ENCODE peak calls at places on chromosome 16, in seven cellular contexts. One of them, this sample, is unnamed.

GRCh38 chr16:43294-43693 is 10.1 kb downstream of the POLR3K start:
- DNase-seq in tibial nerve: no peak
- DNase-seq in choroid plexus epithelial cell: no peak
- DNase-seq in mammary epithelial cell: no peak
- DNase-seq in HCT116: no peak
- DNase-seq in fibroblast of lung: no peak
- DNase-seq in astrocyte of the spinal cord: no peak
- DNase-seq in this sample: no peak

GRCh38 chr16:1820096-1820972 is 6.3 kb downstream of the HAGH start:
- DNase-seq in choroid plexus epithelial cell: no peak
- DNase-seq in mammary epithelial cell: no peak
- DNase-seq in HCT116: no peak
- DNase-seq in tibial nerve: no peak
- DNase-seq in fibroblast of lung: no peak
- DNase-seq in astrocyte of the spinal cord: no peak
- DNase-seq in this sample: no peak

GRCh38 chr16:71441348-71441781 is 489 bp downstream of the TLE7 start:
- DNase-seq in astrocyte of the spinal cord: no peak
- DNase-seq in mammary epithelial cell: no peak
- DNase-seq in choroid plexus epithelial cell: no peak
- DNase-seq in fibroblast of lung: no peak
- DNase-seq in tibial nerve: no peak
- DNase-seq in HCT116: no peak
- DNase-seq in this sample: no peak

GRCh38 chr16:7236824-7237410 is 95.7 kb upstream of the RBFOX1 start:
- DNase-seq in fibroblast of lung: no peak
- DNase-seq in HCT116: no peak
- DNase-seq in mammary epithelial cell: no peak
- DNase-seq in choroid plexus epithelial cell: no peak
- DNase-seq in astrocyte of the spinal cord: no peak
- DNase-seq in tibial nerve: no peak
- DNase-seq in this sample: no peak

GRCh38 chr16:68356249-68356918 is 45.6 kb downstream of the PRMT7 start:
- DNase-seq in fibroblast of lung: no peak
- DNase-seq in HCT116: no peak
- DNase-seq in choroid plexus epithelial cell: peak
- DNase-seq in tibial nerve: no peak
- DNase-seq in mammary epithelial cell: no peak
- DNase-seq in astrocyte of the spinal cord: peak
- DNase-seq in this sample: no peak

GRCh38 chr16:49036126-49036525 is 245.5 kb downstream of the CBLN1 start:
- DNase-seq in HCT116: no peak
- DNase-seq in mammary epithelial cell: no peak
- DNase-seq in tibial nerve: no peak
- DNase-seq in astrocyte of the spinal cord: no peak
- DNase-seq in fibroblast of lung: no peak
- DNase-seq in choroid plexus epithelial cell: no peak
- DNase-seq in this sample: no peak

GRCh38 chr16:70380919-70381603 is 34.4 kb downstream of the DDX19A start:
- DNase-seq in fibroblast of lung: peak
- DNase-seq in choroid plexus epithelial cell: peak
- DNase-seq in astrocyte of the spinal cord: peak
- DNase-seq in mammary epithelial cell: peak
- DNase-seq in tibial nerve: peak
- DNase-seq in HCT116: peak
- DNase-seq in this sample: peak

GRCh38 chr16:65180986-65181710 is 59.3 kb upstream of the CDH11 start:
- DNase-seq in choroid plexus epithelial cell: peak
- DNase-seq in mammary epithelial cell: no peak
- DNase-seq in astrocyte of the spinal cord: no peak
- DNase-seq in fibroblast of lung: no peak
- DNase-seq in HCT116: no peak
- DNase-seq in tibial nerve: no peak
- DNase-seq in this sample: no peak

GRCh38 chr16:88810166-88810867 is 1.4 kb downstream of the APRT start:
- DNase-seq in HCT116: no peak
- DNase-seq in astrocyte of the spinal cord: no peak
- DNase-seq in tibial nerve: no peak
- DNase-seq in mammary epithelial cell: peak
- DNase-seq in fibroblast of lung: no peak
- DNase-seq in choroid plexus epithelial cell: no peak
- DNase-seq in this sample: peak

GRCh38 chr16:23521965-23522364 is 11.7 kb upstream of the GGA2 start:
- DNase-seq in mammary epithelial cell: no peak
- DNase-seq in choroid plexus epithelial cell: no peak
- DNase-seq in HCT116: no peak
- DNase-seq in tibial nerve: no peak
- DNase-seq in astrocyte of the spinal cord: no peak
- DNase-seq in fibroblast of lung: no peak
- DNase-seq in this sample: no peak
- H3K4me3 ChIP-seq in mammary epithelial cell: no peak
- H3K4me3 ChIP-seq in choroid plexus epithelial cell: no peak
- H3K4me3 ChIP-seq in HCT116: no peak
- H3K4me3 ChIP-seq in tibial nerve: no peak
- H3K4me3 ChIP-seq in astrocyte of the spinal cord: no peak
- H3K4me3 ChIP-seq in fibroblast of lung: no peak
- H3K4me3 ChIP-seq in this sample: no peak

GRCh38 chr16:29862884-29863668 is at the start of gene CDIPT:
- DNase-seq in fibroblast of lung: peak
- DNase-seq in tibial nerve: peak
- DNase-seq in HCT116: peak
- DNase-seq in astrocyte of the spinal cord: peak
- DNase-seq in mammary epithelial cell: peak
- DNase-seq in choroid plexus epithelial cell: peak
- DNase-seq in this sample: peak

GRCh38 chr16:29863669-29863984 is 601 bp upstream of the CDIPT start:
- DNase-seq in tibial nerve: no peak
- DNase-seq in HCT116: no peak
- DNase-seq in fibroblast of lung: no peak
- DNase-seq in astrocyte of the spinal cord: no peak
- DNase-seq in mammary epithelial cell: no peak
- DNase-seq in choroid plexus epithelial cell: no peak
- DNase-seq in this sample: no peak

GRCh38 chr16:29864205-29864604 is 1.2 kb upstream of the CDIPT start:
- DNase-seq in fibroblast of lung: no peak
- DNase-seq in choroid plexus epithelial cell: no peak
- DNase-seq in tibial nerve: no peak
- DNase-seq in mammary epithelial cell: no peak
- DNase-seq in astrocyte of the spinal cord: no peak
- DNase-seq in HCT116: no peak
- DNase-seq in this sample: no peak

GRCh38 chr16:29860218-29860617 is 2.8 kb downstream of the CDIPT start:
- DNase-seq in HCT116: no peak
- DNase-seq in mammary epithelial cell: no peak
- DNase-seq in astrocyte of the spinal cord: no peak
- DNase-seq in choroid plexus epithelial cell: no peak
- DNase-seq in fibroblast of lung: no peak
- DNase-seq in tibial nerve: no peak
- DNase-seq in this sample: no peak

DNA sequence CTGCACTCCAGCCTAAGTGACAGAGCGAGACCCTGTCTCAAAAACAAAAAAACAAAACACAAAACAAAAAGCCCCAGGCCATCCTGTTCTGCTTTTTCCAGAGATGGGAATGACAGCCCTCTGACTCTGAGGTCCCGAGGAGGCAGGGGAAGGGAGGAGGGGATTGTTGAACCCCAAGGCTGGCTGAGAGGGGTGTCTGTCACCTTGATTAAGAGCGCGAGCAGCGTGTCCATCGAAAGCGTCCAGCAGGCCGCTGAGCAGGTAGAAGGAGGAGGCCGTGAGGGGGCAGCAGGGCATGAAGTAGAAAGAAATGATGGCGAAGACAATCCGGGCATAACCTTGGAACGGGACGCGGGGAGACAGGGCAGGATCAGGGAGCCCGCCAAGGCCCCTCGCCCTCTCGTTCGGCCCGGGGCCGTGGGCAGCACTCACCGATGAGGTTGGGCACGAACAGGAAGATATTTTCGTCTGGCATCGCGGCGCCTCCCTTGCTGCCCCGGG is 593 bp downstream of the CDIPT start:
- DNase-seq in tibial nerve: no peak
- DNase-seq in mammary epithelial cell: peak
- DNase-seq in astrocyte of the spinal cord: no peak
- DNase-seq in HCT116: no peak
- DNase-seq in choroid plexus epithelial cell: peak
- DNase-seq in fibroblast of lung: no peak
- DNase-seq in this sample: peak
- TF ChIP-seq CTCF in tibial nerve: no peak
- TF ChIP-seq CTCF in mammary epithelial cell: no peak
- TF ChIP-seq CTCF in astrocyte of the spinal cord: peak
- TF ChIP-seq CTCF in HCT116: no peak
- TF ChIP-seq CTCF in choroid plexus epithelial cell: peak
- TF ChIP-seq CTCF in fibroblast of lung: peak
- TF ChIP-seq CTCF in this sample: peak

DNA sequence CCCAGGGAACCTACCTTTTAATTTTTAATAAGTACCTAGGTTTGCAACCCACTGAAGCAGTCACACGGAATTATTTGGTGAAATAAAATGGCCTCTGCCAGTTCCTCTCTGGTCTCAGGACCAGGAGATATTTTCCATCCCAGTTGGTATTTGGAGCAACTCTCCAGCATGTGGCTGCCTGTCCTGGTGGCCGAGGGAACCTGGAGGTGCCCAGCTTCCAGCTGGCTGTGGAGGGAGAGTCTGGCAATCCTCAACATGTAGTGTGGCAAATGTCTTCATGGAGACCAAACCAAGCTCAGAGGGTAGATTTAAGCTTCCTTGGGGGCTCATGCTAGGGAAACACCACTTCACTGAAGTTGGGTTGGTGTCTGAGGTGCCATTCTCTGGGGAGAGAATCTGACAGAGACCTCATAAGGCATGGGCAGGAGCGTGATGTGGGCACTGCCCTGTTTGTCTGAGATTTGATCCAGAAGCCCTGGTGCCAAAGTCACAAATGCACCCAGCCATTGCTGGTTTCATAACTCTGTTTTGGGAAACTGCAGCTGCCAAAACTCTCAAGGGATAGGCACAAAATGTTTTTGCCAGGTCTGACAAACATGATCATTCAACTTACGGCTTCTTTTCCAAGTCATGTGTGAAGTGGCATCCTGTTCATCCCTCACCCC is 2.8 kb downstream of the MT1X start:
- DNase-seq in HCT116: no peak
- DNase-seq in mammary epithelial cell: no peak
- DNase-seq in tibial nerve: no peak
- DNase-seq in choroid plexus epithelial cell: no peak
- DNase-seq in astrocyte of the spinal cord: no peak
- DNase-seq in fibroblast of lung: no peak
- DNase-seq in this sample: no peak
- H3K4me3 ChIP-seq in HCT116: no peak
- H3K4me3 ChIP-seq in mammary epithelial cell: no peak
- H3K4me3 ChIP-seq in tibial nerve: peak
- H3K4me3 ChIP-seq in choroid plexus epithelial cell: no peak
- H3K4me3 ChIP-seq in astrocyte of the spinal cord: no peak
- H3K4me3 ChIP-seq in fibroblast of lung: no peak
- H3K4me3 ChIP-seq in this sample: no peak

DNA sequence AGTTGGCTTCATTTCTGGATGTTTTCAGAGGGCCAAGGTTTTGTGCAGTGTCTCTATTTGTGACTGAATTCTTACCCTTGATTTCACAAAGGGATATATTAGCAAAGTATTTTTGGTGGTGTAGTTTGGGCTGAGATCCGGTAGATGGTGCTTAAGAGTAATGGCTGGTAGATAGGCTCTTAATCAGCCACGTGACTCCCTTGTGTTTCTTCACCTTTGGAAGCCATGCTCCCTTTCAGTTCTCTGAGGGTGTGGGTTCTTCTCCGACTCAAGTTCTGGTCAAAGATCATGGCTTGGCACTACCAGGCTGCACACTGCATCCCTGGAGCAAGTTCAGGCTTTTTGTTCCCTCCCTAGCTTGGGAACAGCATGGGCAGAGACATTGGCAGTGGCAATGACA is 887.3 kb downstream of the CDH8 start:
- DNase-seq in HCT116: no peak
- DNase-seq in fibroblast of lung: no peak
- DNase-seq in astrocyte of the spinal cord: no peak
- DNase-seq in tibial nerve: no peak
- DNase-seq in mammary epithelial cell: no peak
- DNase-seq in choroid plexus epithelial cell: no peak
- DNase-seq in this sample: no peak
- TF ChIP-seq CTCF in HCT116: no peak
- TF ChIP-seq CTCF in fibroblast of lung: no peak
- TF ChIP-seq CTCF in astrocyte of the spinal cord: no peak
- TF ChIP-seq CTCF in tibial nerve: no peak
- TF ChIP-seq CTCF in mammary epithelial cell: no peak
- TF ChIP-seq CTCF in choroid plexus epithelial cell: no peak
- TF ChIP-seq CTCF in this sample: no peak

GRCh38 chr16:58418601-58419000 is 26.3 kb downstream of the GINS3 start:
- DNase-seq in astrocyte of the spinal cord: no peak
- DNase-seq in mammary epithelial cell: peak
- DNase-seq in fibroblast of lung: peak
- DNase-seq in choroid plexus epithelial cell: peak
- DNase-seq in HCT116: no peak
- DNase-seq in tibial nerve: no peak
- DNase-seq in this sample: peak
- H3K4me3 ChIP-seq in astrocyte of the spinal cord: no peak
- H3K4me3 ChIP-seq in mammary epithelial cell: no peak
- H3K4me3 ChIP-seq in fibroblast of lung: no peak
- H3K4me3 ChIP-seq in choroid plexus epithelial cell: no peak
- H3K4me3 ChIP-seq in HCT116: no peak
- H3K4me3 ChIP-seq in tibial nerve: no peak
- H3K4me3 ChIP-seq in this sample: no peak

GRCh38 chr16:86739808-86740207 is 161.5 kb downstream of the FOXL1 start:
- DNase-seq in HCT116: no peak
- DNase-seq in astrocyte of the spinal cord: no peak
- DNase-seq in tibial nerve: no peak
- DNase-seq in mammary epithelial cell: no peak
- DNase-seq in choroid plexus epithelial cell: no peak
- DNase-seq in fibroblast of lung: no peak
- DNase-seq in this sample: no peak

GRCh38 chr16:86734559-86735480 is 156.5 kb downstream of the FOXL1 start:
- DNase-seq in HCT116: no peak
- DNase-seq in choroid plexus epithelial cell: no peak
- DNase-seq in tibial nerve: no peak
- DNase-seq in fibroblast of lung: no peak
- DNase-seq in astrocyte of the spinal cord: no peak
- DNase-seq in mammary epithelial cell: no peak
- DNase-seq in this sample: no peak

GRCh38 chr16:86739178-86739577 is 160.8 kb downstream of the FOXL1 start:
- DNase-seq in mammary epithelial cell: no peak
- DNase-seq in choroid plexus epithelial cell: no peak
- DNase-seq in astrocyte of the spinal cord: no peak
- DNase-seq in fibroblast of lung: no peak
- DNase-seq in tibial nerve: no peak
- DNase-seq in HCT116: no peak
- DNase-seq in this sample: no peak

GRCh38 chr16:86735727-86736126 is 157.4 kb downstream of the FOXL1 start:
- DNase-seq in mammary epithelial cell: no peak
- DNase-seq in HCT116: no peak
- DNase-seq in fibroblast of lung: no peak
- DNase-seq in choroid plexus epithelial cell: no peak
- DNase-seq in tibial nerve: no peak
- DNase-seq in astrocyte of the spinal cord: no peak
- DNase-seq in this sample: no peak

GRCh38 chr16:86737083-86737482 is 158.7 kb downstream of the FOXL1 start:
- DNase-seq in choroid plexus epithelial cell: no peak
- DNase-seq in mammary epithelial cell: no peak
- DNase-seq in HCT116: no peak
- DNase-seq in fibroblast of lung: no peak
- DNase-seq in tibial nerve: no peak
- DNase-seq in astrocyte of the spinal cord: no peak
- DNase-seq in this sample: no peak
- TF ChIP-seq CTCF in choroid plexus epithelial cell: no peak
- TF ChIP-seq CTCF in mammary epithelial cell: no peak
- TF ChIP-seq CTCF in HCT116: no peak
- TF ChIP-seq CTCF in fibroblast of lung: no peak
- TF ChIP-seq CTCF in tibial nerve: no peak
- TF ChIP-seq CTCF in astrocyte of the spinal cord: no peak
- TF ChIP-seq CTCF in this sample: no peak